ENCODE peak calls at places on chromosomes 1 and 21, in ten cellular contexts. W, E, Q, C, N, H, O, G, P and D are unnamed samples.
A peak's percentile ranks its signal among the peaks of the same experiment; 100 is the strongest.

GRCh38 chr1:27416387-27417111 is 24.1 kb downstream of the GPR3 start:
- DNase-seq in W (peak; percentile 74), E (peak; percentile 25), Q (peak; percentile 45), C (peak; percentile 47), N (no peak), H (no peak), O (peak; percentile 47), G (no peak), P (peak; percentile 22), D (peak; percentile 73)

GRCh38 chr1:108049083-108049819 is 84.3 kb upstream of the VAV3 start:
- DNase-seq in W (peak; percentile 8), E (no peak), Q (peak; percentile 15), C (peak; percentile 30), N (no peak), H (peak; percentile 29), O (peak; percentile 39), G (peak; percentile 75), P (peak; percentile 65), D (peak; percentile 39)

GRCh38 chr21:17441370-17441769 is 71.5 kb upstream of the CXADR start:
- DNase-seq in W (no peak), E (no peak), Q (no peak), C (no peak), N (no peak), H (no peak), O (no peak), G (no peak), P (peak; percentile 6), D (peak; percentile 97)

GRCh38 chr1:3651939-3652537 is at the start of gene TP73:
- DNase-seq in W (no peak), E (no peak), Q (no peak), C (peak; percentile 86), N (no peak), H (no peak), O (no peak), G (no peak), P (no peak), D (no peak)

GRCh38 chr1:229258031-229258850 is 12.7 kb upstream of the RAB4A start:
- DNase-seq in W (peak; percentile 66), E (peak; percentile 57), Q (peak; percentile 69), C (peak; percentile 30), N (peak; percentile 61), H (peak; percentile 39), O (peak; percentile 71), G (no peak), P (peak; percentile 70), D (peak; percentile 88)

GRCh38 chr1:51915958-51916357 is 37.4 kb upstream of the NRDC start:
- DNase-seq in W (no peak), E (no peak), Q (no peak), C (peak; percentile 76), N (no peak), H (no peak), O (no peak), G (no peak), P (no peak), D (no peak)

GRCh38 chr1:94281361-94282142 is 44.2 kb upstream of the ARHGAP29 start:
- DNase-seq in W (no peak), E (no peak), Q (no peak), C (no peak), N (no peak), H (no peak), O (no peak), G (no peak), P (no peak), D (no peak)

GRCh38 chr1:58769809-58770345 is 14.0 kb downstream of the JUN start:
- DNase-seq in W (no peak), E (no peak), Q (no peak), C (no peak), N (no peak), H (no peak), O (no peak), G (no peak), P (no peak), D (no peak)

GRCh38 chr1:8031176-8031785 is 5.2 kb upstream of the ERRFI1 start:
- DNase-seq in W (peak; percentile 50), E (no peak), Q (peak; percentile 41), C (no peak), N (no peak), H (no peak), O (no peak), G (no peak), P (no peak), D (peak; percentile 55)

GRCh38 chr21:37006521-37007291 is at the start of gene RIPPLY3:
- DNase-seq in W (no peak), E (no peak), Q (no peak), C (peak; percentile 33), N (no peak), H (no peak), O (peak; percentile 18), G (no peak), P (no peak), D (no peak)

GRCh38 chr1:214957330-214958137 is 125.0 kb upstream of the KCNK2 start:
- DNase-seq in W (peak; percentile 99), E (no peak), Q (no peak), C (no peak), N (peak; percentile 50), H (peak; percentile 99), O (no peak), G (peak; percentile 15), P (no peak), D (peak; percentile 98)

GRCh38 chr1:174036798-174037197 is 14.6 kb upstream of the RC3H1 start:
- DNase-seq in W (no peak), E (no peak), Q (no peak), C (no peak), N (no peak), H (no peak), O (no peak), G (no peak), P (no peak), D (no peak)

GRCh38 chr1:151281225-151281968 is 702 bp upstream of the ZNF687 start:
- DNase-seq in W (peak; percentile 92), E (peak; percentile 96), Q (peak; percentile 98), C (peak; percentile 100), N (peak; percentile 96), H (peak; percentile 91), O (peak; percentile 97), G (peak; percentile 79), P (peak; percentile 96), D (peak; percentile 100)

GRCh38 chr1:212518188-212518951 is 85.7 kb downstream of the NENF start:
- DNase-seq in W (peak; percentile 70), E (no peak), Q (no peak), C (no peak), N (no peak), H (peak; percentile 49), O (no peak), G (peak; percentile 54), P (no peak), D (peak; percentile 70)

GRCh38 chr1:155022927-155023236 is 10.7 kb downstream of the DCST2 start:
- DNase-seq in W (no peak), E (no peak), Q (no peak), C (no peak), N (no peak), H (no peak), O (no peak), G (no peak), P (no peak), D (peak; percentile 85)

GRCh38 chr21:45830221-45830640 is 151.3 kb upstream of the COL6A1 start:
- DNase-seq in W (no peak), E (no peak), Q (no peak), C (peak; percentile 97), N (no peak), H (no peak), O (no peak), G (no peak), P (no peak), D (no peak)

GRCh38 chr1:168261390-168261789 is 19.3 kb upstream of the TBX19 start:
- DNase-seq in W (peak; percentile 62), E (no peak), Q (no peak), C (no peak), N (peak; percentile 68), H (peak; percentile 45), O (no peak), G (no peak), P (no peak), D (peak; percentile 30)

GRCh38 chr1:70112838-70113237 is 92.5 kb downstream of the LRRC40 start:
- DNase-seq in W (no peak), E (no peak), Q (no peak), C (no peak), N (no peak), H (no peak), O (no peak), G (no peak), P (no peak), D (peak; percentile 20)

GRCh38 chr1:101820080-101820479 is 176.6 kb downstream of the OLFM3 start:
- DNase-seq in W (peak; percentile 2), E (no peak), Q (peak; percentile 37), C (peak; percentile 8), N (peak; percentile 2), H (no peak), O (no peak), G (peak; percentile 6), P (peak; percentile 47), D (peak; percentile 66)

GRCh38 chr1:231541842-231542241 is 13.4 kb downstream of the TSNAX start:
- DNase-seq in W (no peak), E (no peak), Q (no peak), C (no peak), N (no peak), H (no peak), O (no peak), G (no peak), P (no peak), D (no peak)

GRCh38 chr1:27554777-27555699 is 48.9 kb downstream of the AHDC1 start:
- DNase-seq in W (no peak), E (no peak), Q (no peak), C (no peak), N (no peak), H (no peak), O (no peak), G (no peak), P (no peak), D (no peak)

GRCh38 chr1:3264456-3264855 is 190.0 kb upstream of the ARHGEF16 start:
- DNase-seq in W (no peak), E (no peak), Q (no peak), C (no peak), N (no peak), H (no peak), O (no peak), G (no peak), P (no peak), D (no peak)

GRCh38 chr1:156416993-156417699 is 48.1 kb downstream of the RHBG start:
- DNase-seq in W (no peak), E (no peak), Q (no peak), C (no peak), N (no peak), H (no peak), O (no peak), G (no peak), P (no peak), D (no peak)

GRCh38 chr21:20720623-20721022 is 277.6 kb upstream of the NCAM2 start:
- DNase-seq in W (no peak), E (no peak), Q (no peak), C (no peak), N (peak; percentile 40), H (no peak), O (no peak), G (no peak), P (no peak), D (peak; percentile 66)

GRCh38 chr1:66292944-66293343 is 241.0 kb upstream of the SGIP1 start:
- DNase-seq in W (no peak), E (no peak), Q (no peak), C (no peak), N (no peak), H (no peak), O (no peak), G (no peak), P (peak; percentile 67), D (no peak)

GRCh38 chr21:15001773-15002647 is 62.8 kb downstream of the NRIP1 start:
- DNase-seq in W (no peak), E (no peak), Q (no peak), C (no peak), N (no peak), H (no peak), O (no peak), G (no peak), P (no peak), D (no peak)